ENCODE peak calls at places on chromosome 6, in seven cellular contexts. One of them, this sample, is unnamed.

GRCh38 chr6:29631209-29631810 is 1.7 kb downstream of the GABBR1 start:
- DNase-seq in ascending aorta: no peak
- DNase-seq in HCT116: no peak
- DNase-seq in IMR-90: peak
- DNase-seq in colonic mucosa: no peak
- DNase-seq in brain microvascular endothelial cell: no peak
- DNase-seq in fibroblast of the aortic adventitia: no peak
- DNase-seq in this sample: no peak

GRCh38 chr6:106556368-106556960 is 72.8 kb downstream of the RTN4IP1 start:
- DNase-seq in ascending aorta: no peak
- DNase-seq in IMR-90: peak
- DNase-seq in brain microvascular endothelial cell: no peak
- DNase-seq in colonic mucosa: no peak
- DNase-seq in fibroblast of the aortic adventitia: peak
- DNase-seq in HCT116: no peak
- DNase-seq in this sample: no peak

GRCh38 chr6:70225052-70225451 is 77.8 kb downstream of the COL9A1 start:
- DNase-seq in fibroblast of the aortic adventitia: no peak
- DNase-seq in colonic mucosa: no peak
- DNase-seq in ascending aorta: no peak
- DNase-seq in HCT116: no peak
- DNase-seq in brain microvascular endothelial cell: no peak
- DNase-seq in IMR-90: no peak
- DNase-seq in this sample: no peak

GRCh38 chr6:69423785-69424184 is 373.0 kb downstream of the LMBRD1 start:
- DNase-seq in fibroblast of the aortic adventitia: no peak
- DNase-seq in ascending aorta: no peak
- DNase-seq in colonic mucosa: no peak
- DNase-seq in IMR-90: no peak
- DNase-seq in brain microvascular endothelial cell: no peak
- DNase-seq in HCT116: no peak
- DNase-seq in this sample: no peak

GRCh38 chr6:2111162-2111677 is 134.2 kb downstream of the GMDS start:
- DNase-seq in ascending aorta: no peak
- DNase-seq in colonic mucosa: no peak
- DNase-seq in IMR-90: peak
- DNase-seq in brain microvascular endothelial cell: peak
- DNase-seq in HCT116: peak
- DNase-seq in fibroblast of the aortic adventitia: peak
- DNase-seq in this sample: no peak

GRCh38 chr6:137873273-137873762 is 6.3 kb downstream of the TNFAIP3 start:
- DNase-seq in HCT116: no peak
- DNase-seq in fibroblast of the aortic adventitia: peak
- DNase-seq in brain microvascular endothelial cell: peak
- DNase-seq in ascending aorta: peak
- DNase-seq in colonic mucosa: peak
- DNase-seq in IMR-90: peak
- DNase-seq in this sample: peak

GRCh38 chr6:111865909-111866546 is 7.2 kb downstream of the FYN start:
- DNase-seq in colonic mucosa: no peak
- DNase-seq in HCT116: no peak
- DNase-seq in IMR-90: no peak
- DNase-seq in fibroblast of the aortic adventitia: no peak
- DNase-seq in ascending aorta: no peak
- DNase-seq in brain microvascular endothelial cell: no peak
- DNase-seq in this sample: no peak

GRCh38 chr6:135180458-135181332 is at the start of gene MYB:
- DNase-seq in brain microvascular endothelial cell: no peak
- DNase-seq in IMR-90: peak
- DNase-seq in colonic mucosa: peak
- DNase-seq in HCT116: no peak
- DNase-seq in fibroblast of the aortic adventitia: peak
- DNase-seq in ascending aorta: peak
- DNase-seq in this sample: no peak

GRCh38 chr6:33858053-33858475 is 54.3 kb upstream of the MLN start:
- DNase-seq in fibroblast of the aortic adventitia: no peak
- DNase-seq in HCT116: no peak
- DNase-seq in brain microvascular endothelial cell: no peak
- DNase-seq in ascending aorta: no peak
- DNase-seq in IMR-90: no peak
- DNase-seq in colonic mucosa: no peak
- DNase-seq in this sample: no peak

GRCh38 chr6:9086331-9086730 is 651.0 kb upstream of the SLC35B3 start:
- DNase-seq in HCT116: no peak
- DNase-seq in brain microvascular endothelial cell: no peak
- DNase-seq in fibroblast of the aortic adventitia: no peak
- DNase-seq in colonic mucosa: no peak
- DNase-seq in ascending aorta: no peak
- DNase-seq in IMR-90: no peak
- DNase-seq in this sample: no peak

GRCh38 chr6:50965495-50965894 is 146.8 kb downstream of the TFAP2B start:
- DNase-seq in fibroblast of the aortic adventitia: no peak
- DNase-seq in ascending aorta: no peak
- DNase-seq in HCT116: no peak
- DNase-seq in brain microvascular endothelial cell: no peak
- DNase-seq in colonic mucosa: no peak
- DNase-seq in IMR-90: no peak
- DNase-seq in this sample: no peak

GRCh38 chr6:78492351-78493010 is 374.9 kb upstream of the IRAK1BP1 start:
- DNase-seq in fibroblast of the aortic adventitia: no peak
- DNase-seq in colonic mucosa: no peak
- DNase-seq in IMR-90: peak
- DNase-seq in brain microvascular endothelial cell: peak
- DNase-seq in HCT116: no peak
- DNase-seq in ascending aorta: no peak
- DNase-seq in this sample: no peak

GRCh38 chr6:109455161-109455501 is 441 bp downstream of the MICAL1 start:
- DNase-seq in HCT116: no peak
- DNase-seq in IMR-90: no peak
- DNase-seq in colonic mucosa: no peak
- DNase-seq in brain microvascular endothelial cell: no peak
- DNase-seq in ascending aorta: no peak
- DNase-seq in fibroblast of the aortic adventitia: no peak
- DNase-seq in this sample: no peak

GRCh38 chr6:19714415-19715165 is 122.6 kb upstream of the ID4 start:
- DNase-seq in brain microvascular endothelial cell: peak
- DNase-seq in ascending aorta: no peak
- DNase-seq in IMR-90: no peak
- DNase-seq in HCT116: no peak
- DNase-seq in fibroblast of the aortic adventitia: no peak
- DNase-seq in colonic mucosa: no peak
- DNase-seq in this sample: no peak

GRCh38 chr6:138601128-138601527 is 101.8 kb upstream of the NHSL1 start:
- DNase-seq in HCT116: no peak
- DNase-seq in IMR-90: peak
- DNase-seq in brain microvascular endothelial cell: no peak
- DNase-seq in fibroblast of the aortic adventitia: no peak
- DNase-seq in colonic mucosa: no peak
- DNase-seq in ascending aorta: no peak
- DNase-seq in this sample: no peak

GRCh38 chr6:34520645-34521462 is 35.3 kb downstream of the SPDEF start:
- DNase-seq in colonic mucosa: no peak
- DNase-seq in fibroblast of the aortic adventitia: no peak
- DNase-seq in IMR-90: no peak
- DNase-seq in HCT116: no peak
- DNase-seq in ascending aorta: no peak
- DNase-seq in brain microvascular endothelial cell: no peak
- DNase-seq in this sample: peak

GRCh38 chr6:23180504-23181293 is 611.3 kb downstream of the HDGFL1 start:
- DNase-seq in fibroblast of the aortic adventitia: peak
- DNase-seq in colonic mucosa: peak
- DNase-seq in HCT116: no peak
- DNase-seq in ascending aorta: no peak
- DNase-seq in brain microvascular endothelial cell: peak
- DNase-seq in IMR-90: peak
- DNase-seq in this sample: no peak

GRCh38 chr6:20699402-20699801 is 165.1 kb downstream of the CDKAL1 start:
- DNase-seq in fibroblast of the aortic adventitia: no peak
- DNase-seq in HCT116: no peak
- DNase-seq in brain microvascular endothelial cell: no peak
- DNase-seq in colonic mucosa: no peak
- DNase-seq in ascending aorta: no peak
- DNase-seq in IMR-90: no peak
- DNase-seq in this sample: no peak

GRCh38 chr6:105389543-105389942 is 13.3 kb downstream of the PREP start:
- DNase-seq in ascending aorta: no peak
- DNase-seq in colonic mucosa: no peak
- DNase-seq in IMR-90: no peak
- DNase-seq in brain microvascular endothelial cell: no peak
- DNase-seq in fibroblast of the aortic adventitia: peak
- DNase-seq in HCT116: no peak
- DNase-seq in this sample: no peak

GRCh38 chr6:107046316-107046715 is 18.3 kb downstream of the MTRES1 start:
- DNase-seq in colonic mucosa: no peak
- DNase-seq in HCT116: no peak
- DNase-seq in ascending aorta: no peak
- DNase-seq in IMR-90: no peak
- DNase-seq in fibroblast of the aortic adventitia: no peak
- DNase-seq in brain microvascular endothelial cell: no peak
- DNase-seq in this sample: no peak

GRCh38 chr6:45640081-45640491 is 262.4 kb upstream of the SUPT3H start:
- DNase-seq in IMR-90: peak
- DNase-seq in colonic mucosa: no peak
- DNase-seq in brain microvascular endothelial cell: no peak
- DNase-seq in fibroblast of the aortic adventitia: peak
- DNase-seq in ascending aorta: peak
- DNase-seq in HCT116: no peak
- DNase-seq in this sample: no peak

GRCh38 chr6:30918675-30919074 is 4.6 kb downstream of the VARS2 start:
- DNase-seq in brain microvascular endothelial cell: no peak
- DNase-seq in HCT116: no peak
- DNase-seq in IMR-90: no peak
- DNase-seq in ascending aorta: no peak
- DNase-seq in fibroblast of the aortic adventitia: no peak
- DNase-seq in colonic mucosa: no peak
- DNase-seq in this sample: no peak

GRCh38 chr6:137637161-137637560 is 143.0 kb upstream of the OLIG3 start:
- DNase-seq in HCT116: no peak
- DNase-seq in IMR-90: peak
- DNase-seq in brain microvascular endothelial cell: peak
- DNase-seq in colonic mucosa: no peak
- DNase-seq in ascending aorta: no peak
- DNase-seq in fibroblast of the aortic adventitia: peak
- DNase-seq in this sample: no peak

GRCh38 chr6:57216235-57217101 is 5.6 kb downstream of the RAB23 start:
- DNase-seq in colonic mucosa: peak
- DNase-seq in HCT116: no peak
- DNase-seq in fibroblast of the aortic adventitia: peak
- DNase-seq in brain microvascular endothelial cell: no peak
- DNase-seq in ascending aorta: no peak
- DNase-seq in IMR-90: peak
- DNase-seq in this sample: no peak

GRCh38 chr6:2257358-2257757 is 12.0 kb upstream of the GMDS start:
- DNase-seq in IMR-90: no peak
- DNase-seq in HCT116: no peak
- DNase-seq in colonic mucosa: peak
- DNase-seq in brain microvascular endothelial cell: no peak
- DNase-seq in fibroblast of the aortic adventitia: no peak
- DNase-seq in ascending aorta: no peak
- DNase-seq in this sample: no peak

DNA sequence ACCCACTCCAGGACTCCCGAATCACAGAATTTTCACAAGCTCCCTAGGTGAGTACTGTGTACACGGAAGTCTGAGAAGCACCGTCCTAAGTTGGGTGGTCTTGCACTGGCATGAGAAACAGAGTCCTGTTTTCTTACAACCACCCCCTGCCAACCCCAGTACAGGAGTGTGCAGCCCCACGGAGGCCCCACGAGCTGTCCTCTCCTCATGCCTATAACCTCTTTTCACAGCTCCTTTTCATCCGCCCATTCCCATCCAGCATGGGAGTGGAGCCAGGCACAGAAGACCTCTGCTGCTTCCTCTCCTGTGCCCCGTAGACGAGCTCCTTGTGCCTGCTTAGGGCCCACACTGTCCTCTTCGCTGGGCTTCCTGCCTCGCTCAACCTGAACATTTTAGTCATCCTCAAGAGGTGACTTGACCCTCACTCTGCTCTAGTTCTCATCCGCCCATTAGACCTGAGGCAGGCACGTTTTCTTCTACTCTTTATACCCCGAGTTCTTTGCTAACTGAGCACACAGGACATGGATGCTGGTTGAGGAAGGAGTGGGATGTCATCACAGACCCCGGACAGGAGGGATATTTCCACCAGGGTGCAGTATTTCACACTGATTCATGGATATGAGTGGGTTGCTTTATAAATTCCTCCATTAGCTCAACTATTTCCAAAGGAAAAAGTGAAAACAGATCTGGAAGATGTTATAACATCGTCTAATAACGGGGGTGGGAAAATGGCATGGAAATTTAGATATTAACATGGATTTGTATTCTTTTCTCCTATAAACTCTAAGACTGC is 160.5 kb downstream of the TTLL2 start:
- DNase-seq in brain microvascular endothelial cell: peak
- DNase-seq in colonic mucosa: no peak
- DNase-seq in ascending aorta: no peak
- DNase-seq in HCT116: no peak
- DNase-seq in IMR-90: no peak
- DNase-seq in fibroblast of the aortic adventitia: peak
- DNase-seq in this sample: no peak
- TF ChIP-seq CTCF in brain microvascular endothelial cell: peak
- TF ChIP-seq CTCF in colonic mucosa: peak
- TF ChIP-seq CTCF in ascending aorta: peak
- TF ChIP-seq CTCF in HCT116: peak
- TF ChIP-seq CTCF in IMR-90: no peak
- TF ChIP-seq CTCF in fibroblast of the aortic adventitia: no peak
- TF ChIP-seq CTCF in this sample: no peak

GRCh38 chr6:4655196-4656025 is 120.8 kb upstream of the CDYL start:
- DNase-seq in colonic mucosa: no peak
- DNase-seq in ascending aorta: no peak
- DNase-seq in IMR-90: no peak
- DNase-seq in brain microvascular endothelial cell: no peak
- DNase-seq in HCT116: no peak
- DNase-seq in fibroblast of the aortic adventitia: no peak
- DNase-seq in this sample: no peak
- TF ChIP-seq CTCF in colonic mucosa: no peak
- TF ChIP-seq CTCF in ascending aorta: no peak
- TF ChIP-seq CTCF in IMR-90: no peak
- TF ChIP-seq CTCF in brain microvascular endothelial cell: no peak
- TF ChIP-seq CTCF in HCT116: no peak
- TF ChIP-seq CTCF in fibroblast of the aortic adventitia: no peak
- TF ChIP-seq CTCF in this sample: no peak

DNA sequence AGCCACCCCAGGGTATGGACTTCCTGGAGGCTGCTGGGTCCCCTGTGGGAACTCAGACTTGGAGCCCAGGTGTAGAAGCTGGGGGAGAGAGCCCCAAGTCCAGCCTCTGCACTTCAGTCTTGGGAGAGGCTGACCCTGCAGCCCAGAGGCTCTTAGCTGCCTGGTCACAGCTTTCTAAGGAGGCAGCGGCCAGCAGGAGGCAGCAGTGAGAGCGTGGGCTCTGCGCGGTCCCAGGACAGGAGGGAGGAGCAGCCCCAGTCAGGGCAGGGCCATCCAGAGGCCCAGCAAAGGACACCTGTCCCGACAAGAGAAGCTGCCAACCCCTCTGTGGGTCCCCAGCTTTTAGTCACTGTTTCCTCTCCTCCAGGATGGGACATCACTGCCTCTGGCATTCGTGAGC is 9.4 kb downstream of the TREML2 start:
- DNase-seq in IMR-90: no peak
- DNase-seq in brain microvascular endothelial cell: no peak
- DNase-seq in HCT116: peak
- DNase-seq in colonic mucosa: peak
- DNase-seq in ascending aorta: no peak
- DNase-seq in fibroblast of the aortic adventitia: peak
- DNase-seq in this sample: peak
- TF ChIP-seq CTCF in IMR-90: peak
- TF ChIP-seq CTCF in brain microvascular endothelial cell: peak
- TF ChIP-seq CTCF in HCT116: peak
- TF ChIP-seq CTCF in colonic mucosa: no peak
- TF ChIP-seq CTCF in ascending aorta: peak
- TF ChIP-seq CTCF in fibroblast of the aortic adventitia: peak
- TF ChIP-seq CTCF in this sample: peak

GRCh38 chr6:91534614-91535013 is 947.7 kb upstream of the MAP3K7 start:
- DNase-seq in HCT116: no peak
- DNase-seq in fibroblast of the aortic adventitia: no peak
- DNase-seq in brain microvascular endothelial cell: no peak
- DNase-seq in IMR-90: no peak
- DNase-seq in colonic mucosa: no peak
- DNase-seq in ascending aorta: no peak
- DNase-seq in this sample: no peak
- TF ChIP-seq CTCF in HCT116: no peak
- TF ChIP-seq CTCF in fibroblast of the aortic adventitia: no peak
- TF ChIP-seq CTCF in brain microvascular endothelial cell: no peak
- TF ChIP-seq CTCF in IMR-90: peak
- TF ChIP-seq CTCF in colonic mucosa: no peak
- TF ChIP-seq CTCF in ascending aorta: no peak
- TF ChIP-seq CTCF in this sample: no peak

This sample was measured in CD14-positive monocyte.